ENCODE peak calls at places on chromosomes 5 and 9, in five cellular contexts. X, G, T, S and F are unnamed samples.

GRCh38 chr5:75460947-75461346 is 50.5 kb downstream of the CERT1 start:
- DNase-seq in T (no peak), X (no peak), G (peak; percentile 26), S (no peak), F (no peak)

GRCh38 chr9:128902351-128903078 is 18.3 kb upstream of the PHYHD1 start:
- DNase-seq in G (no peak), T (no peak), X (no peak), S (no peak), F (no peak)

GRCh38 chr9:128523199-128523925 is 18.8 kb downstream of the GLE1 start:
- DNase-seq in X (no peak), S (no peak), G (peak; percentile 87), T (no peak), F (no peak)

GRCh38 chr9:16241231-16241630 is 629.2 kb downstream of the BNC2 start:
- DNase-seq in S (no peak), G (no peak), X (no peak), T (no peak), F (no peak)

GRCh38 chr9:94973491-94973941 is 247.0 kb downstream of the AOPEP start:
- DNase-seq in G (no peak), X (no peak), T (no peak), S (no peak), F (no peak)

GRCh38 chr5:168334161-168335094 is 43.0 kb downstream of the WWC1 start:
- DNase-seq in T (no peak), X (no peak), G (no peak), S (peak; percentile 64), F (peak; percentile 85)

GRCh38 chr5:170748986-170749385 is 34.5 kb upstream of the GABRP start:
- DNase-seq in S (peak; percentile 43), X (no peak), G (no peak), T (no peak), F (no peak)

GRCh38 chr9:6739218-6739617 is 18.6 kb upstream of the KDM4C start:
- DNase-seq in T (peak; percentile 39), X (peak; percentile 38), S (no peak), G (peak; percentile 33), F (peak; percentile 55)

GRCh38 chr5:142073617-142074405 is 34.8 kb upstream of the NDFIP1 start:
- DNase-seq in G (no peak), X (no peak), T (peak; percentile 4), S (no peak), F (no peak)

GRCh38 chr5:164345173-164345572 is 839.8 kb downstream of the MAT2B start:
- DNase-seq in X (no peak), T (no peak), S (no peak), G (no peak), F (peak; percentile 22)

GRCh38 chr5:62762503-62762902 is 183.9 kb downstream of the LRRC70 start:
- DNase-seq in T (no peak), S (no peak), G (no peak), X (no peak), F (no peak)

GRCh38 chr5:114838937-114839336 is 330.8 kb downstream of the TRIM36 start:
- DNase-seq in G (no peak), S (no peak), T (no peak), X (no peak), F (no peak)

GRCh38 chr9:72577212-72577753 is 55.9 kb downstream of the TMC1 start:
- DNase-seq in G (no peak), S (no peak), X (peak; percentile 68), T (no peak), F (no peak)

GRCh38 chr9:2559212-2560152 is 62.1 kb upstream of the VLDLR start:
- DNase-seq in T (no peak), X (no peak), S (no peak), G (peak; percentile 10), F (peak; percentile 6)

GRCh38 chr9:114761515-114761914 is 44.3 kb downstream of the TNFSF15 start:
- DNase-seq in T (no peak), X (no peak), G (no peak), S (no peak), F (no peak)

GRCh38 chr9:68981825-68982224 is 32.1 kb downstream of the PRKACG start:
- DNase-seq in S (no peak), T (no peak), G (no peak), X (no peak), F (no peak)

GRCh38 chr9:1337169-1337568 is 287.0 kb downstream of the DMRT2 start:
- DNase-seq in S (no peak), X (no peak), G (no peak), T (no peak), F (peak; percentile 2)

GRCh38 chr9:26540094-26540493 is 352.5 kb downstream of the CAAP1 start:
- DNase-seq in S (no peak), X (no peak), T (peak; percentile 2), G (no peak), F (no peak)

GRCh38 chr5:10331341-10331796 is 22.1 kb upstream of the MARCHF6 start:
- DNase-seq in S (no peak), G (no peak), T (peak; percentile 89), X (no peak), F (no peak)

GRCh38 chr9:2180704-2181103 is 165.6 kb downstream of the SMARCA2 start:
- DNase-seq in G (no peak), S (no peak), X (no peak), T (no peak), F (no peak)

GRCh38 chr5:131246515-131246914 is 17.3 kb upstream of the CDC42SE2 start:
- DNase-seq in S (no peak), T (no peak), G (no peak), X (no peak), F (no peak)

GRCh38 chr5:154478224-154478565 is at the start of gene HAND1:
- DNase-seq in T (peak; percentile 25), X (peak; percentile 8), G (peak; percentile 99), S (peak; percentile 93), F (peak; percentile 96)

GRCh38 chr5:179270581-179271300 is 74.5 kb downstream of the ADAMTS2 start:
- DNase-seq in X (no peak), S (no peak), G (peak; percentile 74), T (no peak), F (no peak)

GRCh38 chr5:13913962-13914361 is 30.5 kb downstream of the DNAH5 start:
- DNase-seq in S (no peak), X (no peak), G (no peak), T (no peak), F (no peak)

GRCh38 chr5:132497488-132497997 is 7.0 kb upstream of the IRF1 start:
- DNase-seq in G (peak; percentile 31), T (no peak), S (no peak), X (no peak), F (peak; percentile 55)

GRCh38 chr5:14685757-14686156 is 21.2 kb downstream of the OTULIN start:
- DNase-seq in X (peak; percentile 23), S (no peak), G (peak; percentile 69), T (peak; percentile 48), F (peak; percentile 59)

GRCh38 chr9:128382261-128382660 is 11.1 kb downstream of the URM1 start:
- DNase-seq in X (no peak), S (no peak), G (peak; percentile 38), T (no peak), F (no peak)

GRCh38 chr9:120933310-120934044 is 6.9 kb upstream of the TRAF1 start:
- DNase-seq in G (no peak), S (no peak), X (no peak), T (no peak), F (no peak)

GRCh38 chr5:131536211-131536826 is 98.7 kb downstream of the RAPGEF6 start:
- DNase-seq in S (no peak), T (no peak), X (no peak), G (no peak), F (no peak)

GRCh38 chr9:133640160-133640559 is 4.0 kb downstream of the DBH start:
- DNase-seq in T (no peak), X (no peak), S (no peak), G (no peak), F (no peak)

GRCh38 chr5:178273665-178274541 is 41.3 kb upstream of the PHYKPL start:
- DNase-seq in T (no peak), X (no peak), S (no peak), G (no peak), F (peak; percentile 44)

GRCh38 chr5:75571547-75571946 is 39.7 kb upstream of the ANKDD1B start:
- DNase-seq in T (no peak), X (no peak), G (no peak), S (no peak), F (no peak)

GRCh38 chr5:35626108-35626507 is 8.4 kb downstream of the SPEF2 start:
- DNase-seq in S (no peak), X (no peak), G (no peak), T (no peak), F (no peak)

GRCh38 chr5:139394123-139394653 is 716 bp downstream of the PROB1 start:
- DNase-seq in G (peak; percentile 83), T (no peak), S (peak; percentile 85), X (no peak), F (no peak)

GRCh38 chr9:117425562-117425961 is 10.7 kb upstream of the ASTN2 start:
- DNase-seq in S (no peak), G (no peak), X (no peak), T (no peak), F (no peak)
- TF ChIP-seq JUND in S (no peak), G (no peak), X (no peak), T (no peak), F (no peak)

GRCh38 chr5:172450861-172451695 is 3.2 kb downstream of the SH3PXD2B start:
- DNase-seq in S (peak; percentile 81), X (no peak), T (no peak), G (peak; percentile 64), F (no peak)
- TF ChIP-seq JUND in S (no peak), X (no peak), T (no peak), G (no peak), F (no peak)

DNA sequence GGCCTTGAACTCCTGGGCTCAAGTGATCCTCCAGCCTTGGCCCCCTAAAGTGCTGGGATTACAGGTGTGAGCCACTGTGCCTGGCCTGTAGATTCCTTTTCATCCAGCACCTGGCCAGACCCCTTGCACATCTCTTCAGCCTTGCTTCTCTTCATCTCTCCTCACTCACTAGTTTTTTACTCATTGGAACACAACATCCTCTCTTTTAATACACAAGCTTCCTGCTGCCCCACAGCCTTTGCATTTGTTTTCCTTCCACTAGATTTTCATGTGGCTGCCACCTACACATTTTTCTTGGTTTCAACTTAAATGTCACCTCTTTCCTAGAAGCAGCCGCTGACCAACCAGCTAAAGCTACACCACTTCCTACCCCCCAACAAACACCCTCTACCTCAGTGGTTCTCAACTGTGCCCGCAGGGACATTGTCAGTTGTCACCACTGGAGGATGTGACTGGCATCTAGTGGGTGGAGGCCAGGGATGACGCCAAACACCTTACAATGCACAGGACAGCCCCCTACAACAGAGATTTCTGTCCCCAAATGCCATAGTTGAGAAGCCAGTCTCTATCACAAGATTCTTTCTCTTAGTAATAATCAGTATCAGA is 33.7 kb downstream of the HAVCR1 start:
- DNase-seq in T (no peak), X (no peak), S (no peak), G (no peak), F (no peak)
- TF ChIP-seq JUND in T (no peak), X (no peak), S (no peak), G (no peak), F (no peak)

GRCh38 chr9:34549407-34549732 is 26.6 kb upstream of the ENHO start:
- DNase-seq in T (no peak), S (peak; percentile 32), X (no peak), G (peak; percentile 37), F (no peak)

GRCh38 chr9:34546102-34546833 is 23.5 kb upstream of the ENHO start:
- DNase-seq in X (no peak), G (peak; percentile 49), T (no peak), S (no peak), F (no peak)

GRCh38 chr9:34550016-34550680 is 27.4 kb upstream of the ENHO start:
- DNase-seq in X (no peak), S (peak; percentile 43), T (no peak), G (peak; percentile 7), F (no peak)

GRCh38 chr9:34546834-34547827 is 24.3 kb upstream of the ENHO start:
- DNase-seq in S (peak; percentile 93), X (peak; percentile 78), T (peak; percentile 58), G (peak; percentile 65), F (no peak)

GRCh38 chr9:34547960-34548603 is 25.3 kb upstream of the ENHO start:
- DNase-seq in X (peak; percentile 23), T (peak; percentile 38), G (peak; percentile 93), S (peak; percentile 89), F (peak; percentile 56)
- TF ChIP-seq JUND in X (no peak), T (no peak), G (no peak), S (no peak), F (no peak)